ENCODE peak calls at places on chromosomes 16 and 17, in ten cellular contexts. One of them, this sample, is unnamed.

GRCh38 chr16:23074423-23074822 is 74.8 kb downstream of the USP31 start:
- DNase-seq in transverse colon: no peak
- DNase-seq in heart left ventricle: no peak
- DNase-seq in prostate gland: no peak
- DNase-seq in stomach: no peak
- DNase-seq in upper lobe of left lung: no peak
- DNase-seq in H1: no peak
- DNase-seq in ovary: no peak
- DNase-seq in right lobe of liver: no peak
- DNase-seq in Peyer's patch: no peak
- DNase-seq in this sample: no peak

GRCh38 chr17:57902800-57903759 is 52.1 kb downstream of the CUEDC1 start:
- DNase-seq in transverse colon: peak; percentile 80
- DNase-seq in heart left ventricle: peak; percentile 92
- DNase-seq in prostate gland: peak; percentile 91
- DNase-seq in stomach: peak; percentile 95
- DNase-seq in upper lobe of left lung: peak; percentile 72
- DNase-seq in H1: no peak
- DNase-seq in ovary: peak; percentile 44
- DNase-seq in right lobe of liver: peak; percentile 88
- DNase-seq in Peyer's patch: peak; percentile 83
- DNase-seq in this sample: peak; percentile 97

GRCh38 chr16:11402051-11402744 is 56.9 kb downstream of the RMI2 start:
- DNase-seq in transverse colon: no peak
- DNase-seq in heart left ventricle: peak; percentile 66
- DNase-seq in prostate gland: peak; percentile 34
- DNase-seq in stomach: no peak
- DNase-seq in upper lobe of left lung: no peak
- DNase-seq in H1: no peak
- DNase-seq in ovary: no peak
- DNase-seq in right lobe of liver: peak; percentile 59
- DNase-seq in Peyer's patch: no peak
- DNase-seq in this sample: peak; percentile 21

GRCh38 chr17:57636985-57637667 is 108.0 kb downstream of the CCDC182 start:
- DNase-seq in transverse colon: peak; percentile 25
- DNase-seq in heart left ventricle: no peak
- DNase-seq in prostate gland: no peak
- DNase-seq in stomach: no peak
- DNase-seq in upper lobe of left lung: peak; percentile 62
- DNase-seq in H1: no peak
- DNase-seq in ovary: no peak
- DNase-seq in right lobe of liver: no peak
- DNase-seq in Peyer's patch: no peak
- DNase-seq in this sample: no peak

GRCh38 chr16:66286527-66286926 is 80.0 kb upstream of the CDH5 start:
- DNase-seq in transverse colon: no peak
- DNase-seq in heart left ventricle: no peak
- DNase-seq in prostate gland: no peak
- DNase-seq in stomach: no peak
- DNase-seq in upper lobe of left lung: no peak
- DNase-seq in H1: no peak
- DNase-seq in ovary: no peak
- DNase-seq in right lobe of liver: no peak
- DNase-seq in Peyer's patch: peak; percentile 6
- DNase-seq in this sample: no peak

GRCh38 chr16:27639588-27640276 is 89.8 kb downstream of the KATNIP start:
- DNase-seq in transverse colon: no peak
- DNase-seq in heart left ventricle: no peak
- DNase-seq in prostate gland: peak; percentile 33
- DNase-seq in stomach: no peak
- DNase-seq in upper lobe of left lung: no peak
- DNase-seq in H1: no peak
- DNase-seq in ovary: no peak
- DNase-seq in right lobe of liver: no peak
- DNase-seq in Peyer's patch: no peak
- DNase-seq in this sample: peak; percentile 24

GRCh38 chr16:87006789-87007745 is 310.1 kb downstream of the C16orf95 start:
- DNase-seq in transverse colon: no peak
- DNase-seq in heart left ventricle: no peak
- DNase-seq in prostate gland: no peak
- DNase-seq in stomach: no peak
- DNase-seq in upper lobe of left lung: no peak
- DNase-seq in H1: no peak
- DNase-seq in ovary: no peak
- DNase-seq in right lobe of liver: peak; percentile 44
- DNase-seq in Peyer's patch: no peak
- DNase-seq in this sample: no peak

GRCh38 chr16:47234-47633 is 6.2 kb downstream of the POLR3K start:
- DNase-seq in transverse colon: no peak
- DNase-seq in heart left ventricle: peak; percentile 13
- DNase-seq in prostate gland: no peak
- DNase-seq in stomach: no peak
- DNase-seq in upper lobe of left lung: no peak
- DNase-seq in H1: no peak
- DNase-seq in ovary: no peak
- DNase-seq in right lobe of liver: no peak
- DNase-seq in Peyer's patch: no peak
- DNase-seq in this sample: no peak

GRCh38 chr16:4298761-4299522 is 16.9 kb upstream of the GLIS2 start:
- DNase-seq in transverse colon: peak; percentile 88
- DNase-seq in heart left ventricle: peak; percentile 85
- DNase-seq in prostate gland: peak; percentile 69
- DNase-seq in stomach: peak; percentile 83
- DNase-seq in upper lobe of left lung: peak; percentile 90
- DNase-seq in H1: no peak
- DNase-seq in ovary: peak; percentile 71
- DNase-seq in right lobe of liver: no peak
- DNase-seq in Peyer's patch: peak; percentile 92
- DNase-seq in this sample: peak; percentile 61

GRCh38 chr17:74212262-74212912 is 984 bp upstream of the TTYH2 start:
- DNase-seq in transverse colon: peak; percentile 19
- DNase-seq in heart left ventricle: no peak
- DNase-seq in prostate gland: no peak
- DNase-seq in stomach: no peak
- DNase-seq in upper lobe of left lung: no peak
- DNase-seq in H1: no peak
- DNase-seq in ovary: peak; percentile 62
- DNase-seq in right lobe of liver: no peak
- DNase-seq in Peyer's patch: no peak
- DNase-seq in this sample: no peak

GRCh38 chr16:56425439-56425832 is at the start of gene AMFR:
- DNase-seq in transverse colon: peak; percentile 75
- DNase-seq in heart left ventricle: peak; percentile 87
- DNase-seq in prostate gland: peak; percentile 37
- DNase-seq in stomach: peak; percentile 72
- DNase-seq in upper lobe of left lung: peak; percentile 95
- DNase-seq in H1: peak; percentile 31
- DNase-seq in ovary: peak; percentile 74
- DNase-seq in right lobe of liver: peak; percentile 85
- DNase-seq in Peyer's patch: peak; percentile 81
- DNase-seq in this sample: peak; percentile 67
- TF ChIP-seq POLR2A in transverse colon: no peak
- TF ChIP-seq POLR2A in heart left ventricle: no peak
- TF ChIP-seq POLR2A in prostate gland: peak; percentile 11
- TF ChIP-seq POLR2A in stomach: no peak
- TF ChIP-seq POLR2A in upper lobe of left lung: peak; percentile 5
- TF ChIP-seq POLR2A in H1: no peak
- TF ChIP-seq POLR2A in ovary: no peak
- TF ChIP-seq POLR2A in right lobe of liver: peak; percentile 54
- TF ChIP-seq POLR2A in Peyer's patch: no peak
- TF ChIP-seq POLR2A in this sample: no peak

GRCh38 chr16:10169031-10169430 is 13.2 kb downstream of the GRIN2A start:
- DNase-seq in transverse colon: no peak
- DNase-seq in heart left ventricle: no peak
- DNase-seq in prostate gland: no peak
- DNase-seq in stomach: no peak
- DNase-seq in upper lobe of left lung: no peak
- DNase-seq in H1: no peak
- DNase-seq in ovary: no peak
- DNase-seq in right lobe of liver: no peak
- DNase-seq in Peyer's patch: no peak
- DNase-seq in this sample: no peak

GRCh38 chr16:10170016-10170415 is 12.2 kb downstream of the GRIN2A start:
- DNase-seq in transverse colon: no peak
- DNase-seq in heart left ventricle: no peak
- DNase-seq in prostate gland: no peak
- DNase-seq in stomach: no peak
- DNase-seq in upper lobe of left lung: no peak
- DNase-seq in H1: no peak
- DNase-seq in ovary: no peak
- DNase-seq in right lobe of liver: no peak
- DNase-seq in Peyer's patch: no peak
- DNase-seq in this sample: no peak

GRCh38 chr16:10172848-10173655 is 9.2 kb downstream of the GRIN2A start:
- DNase-seq in transverse colon: no peak
- DNase-seq in heart left ventricle: no peak
- DNase-seq in prostate gland: no peak
- DNase-seq in stomach: no peak
- DNase-seq in upper lobe of left lung: no peak
- DNase-seq in H1: no peak
- DNase-seq in ovary: no peak
- DNase-seq in right lobe of liver: no peak
- DNase-seq in Peyer's patch: no peak
- DNase-seq in this sample: no peak

GRCh38 chr16:10168258-10168657 is 14.0 kb downstream of the GRIN2A start:
- DNase-seq in transverse colon: no peak
- DNase-seq in heart left ventricle: no peak
- DNase-seq in prostate gland: no peak
- DNase-seq in stomach: no peak
- DNase-seq in upper lobe of left lung: no peak
- DNase-seq in H1: no peak
- DNase-seq in ovary: no peak
- DNase-seq in right lobe of liver: no peak
- DNase-seq in Peyer's patch: no peak
- DNase-seq in this sample: no peak

DNA sequence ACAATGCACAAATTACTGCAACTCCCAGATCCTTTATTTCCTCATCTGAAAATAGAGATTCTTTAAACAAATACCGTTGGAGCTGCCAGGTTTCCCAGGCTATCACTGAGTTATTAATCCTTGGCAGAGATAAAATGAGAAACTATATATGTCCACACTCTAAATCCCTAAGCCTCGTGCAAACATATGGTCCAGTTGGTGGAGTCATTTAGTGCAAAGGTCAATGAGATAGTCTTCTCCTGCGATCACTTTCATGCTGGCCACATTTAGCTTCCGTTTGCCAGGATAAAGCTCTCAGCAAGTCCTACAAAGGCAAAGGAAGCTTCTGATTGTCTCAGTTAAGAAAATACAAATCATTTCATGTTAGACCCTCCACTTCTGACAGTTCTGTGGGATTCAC is 11.0 kb downstream of the GRIN2A start:
- DNase-seq in transverse colon: no peak
- DNase-seq in heart left ventricle: no peak
- DNase-seq in prostate gland: no peak
- DNase-seq in stomach: no peak
- DNase-seq in upper lobe of left lung: no peak
- DNase-seq in H1: no peak
- DNase-seq in ovary: no peak
- DNase-seq in right lobe of liver: no peak
- DNase-seq in Peyer's patch: no peak
- DNase-seq in this sample: no peak
- H3K27ac ChIP-seq in transverse colon: no peak overlapping the region
- H3K27ac ChIP-seq in heart left ventricle: no peak overlapping the region
- H3K27ac ChIP-seq in prostate gland: no peak overlapping the region
- H3K27ac ChIP-seq in stomach: no peak overlapping the region
- H3K27ac ChIP-seq in upper lobe of left lung: no peak overlapping the region
- H3K27ac ChIP-seq in H1: no peak overlapping the region
- H3K27ac ChIP-seq in ovary: no peak overlapping the region
- H3K27ac ChIP-seq in right lobe of liver: no peak overlapping the region
- H3K27ac ChIP-seq in Peyer's patch: no peak overlapping the region
- H3K27ac ChIP-seq in this sample: no peak overlapping the region

DNA sequence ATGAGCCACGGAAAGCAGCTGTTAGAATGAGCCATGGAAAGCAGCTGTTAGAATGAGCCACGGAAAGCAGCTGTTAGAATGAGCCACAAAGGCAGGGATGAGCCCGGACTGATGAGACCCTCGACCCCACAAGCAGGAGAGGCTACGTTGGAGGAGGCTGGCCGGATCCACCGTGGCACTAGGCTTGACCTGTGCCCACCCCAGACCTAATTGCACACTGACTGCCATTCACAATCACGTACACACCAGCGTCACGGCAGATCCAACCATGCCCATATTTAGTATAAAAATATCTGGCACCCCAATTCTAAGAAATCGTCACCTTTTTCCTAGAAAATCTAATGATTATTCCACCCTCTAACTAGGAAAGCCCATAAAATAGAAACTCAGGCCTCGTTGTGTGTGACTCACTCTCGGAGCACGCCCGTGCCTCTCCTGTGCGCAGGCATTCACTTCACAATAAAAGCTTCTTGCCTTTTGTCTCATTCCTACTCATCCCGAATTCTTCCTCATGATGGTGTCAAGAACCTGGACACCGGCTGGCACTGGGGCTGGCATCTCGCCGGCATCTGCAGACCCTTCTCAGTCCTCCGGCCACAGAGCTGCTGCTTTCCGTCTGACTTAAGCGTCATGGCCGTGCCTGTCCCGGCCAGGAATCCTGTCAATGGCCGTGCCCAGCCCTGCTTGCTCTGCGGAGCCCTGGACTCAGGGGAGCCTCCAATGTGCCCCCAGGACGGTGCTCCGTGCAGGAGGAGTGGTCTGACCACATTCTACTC is 5.5 kb upstream of the SECTM1 start:
- DNase-seq in transverse colon: peak; percentile 72
- DNase-seq in heart left ventricle: no peak
- DNase-seq in prostate gland: peak; percentile 75
- DNase-seq in stomach: peak; percentile 55
- DNase-seq in upper lobe of left lung: peak; percentile 65
- DNase-seq in H1: no peak
- DNase-seq in ovary: peak; percentile 63
- DNase-seq in right lobe of liver: no peak
- DNase-seq in Peyer's patch: peak; percentile 76
- DNase-seq in this sample: peak; percentile 38
- TF ChIP-seq POLR2A in transverse colon: peak; percentile 19
- TF ChIP-seq POLR2A in heart left ventricle: no peak
- TF ChIP-seq POLR2A in prostate gland: no peak
- TF ChIP-seq POLR2A in stomach: no peak
- TF ChIP-seq POLR2A in upper lobe of left lung: no peak
- TF ChIP-seq POLR2A in H1: no peak
- TF ChIP-seq POLR2A in ovary: no peak
- TF ChIP-seq POLR2A in right lobe of liver: no peak
- TF ChIP-seq POLR2A in Peyer's patch: no peak
- TF ChIP-seq POLR2A in this sample: peak; percentile 19

DNA sequence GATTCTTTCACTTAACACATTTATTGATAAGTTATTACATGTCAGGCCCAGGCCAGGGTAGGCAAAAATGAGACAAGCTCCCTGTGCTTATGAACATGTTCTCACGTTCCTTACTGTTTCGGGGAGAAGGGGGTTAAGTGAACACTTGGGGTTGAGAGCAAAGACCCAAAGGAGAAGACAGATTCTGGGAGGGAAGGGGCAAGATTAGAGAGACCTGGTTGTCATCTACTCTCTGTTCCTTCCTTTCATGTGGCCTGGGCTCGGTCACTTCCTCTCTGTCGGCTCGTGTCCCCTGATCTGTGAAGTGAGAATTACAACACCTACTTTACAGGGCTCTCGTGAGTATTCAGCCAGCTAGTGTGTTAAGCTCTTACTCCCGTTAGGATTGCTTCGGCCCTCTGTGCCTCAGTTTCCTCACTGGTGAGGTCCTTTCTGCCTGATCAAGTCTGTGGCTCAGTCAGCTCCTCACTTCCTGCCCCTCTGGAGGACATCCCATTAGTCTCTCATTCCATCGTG is 38.8 kb downstream of the PLCG2 start:
- DNase-seq in transverse colon: peak; percentile 47
- DNase-seq in heart left ventricle: no peak
- DNase-seq in prostate gland: no peak
- DNase-seq in stomach: peak; percentile 34
- DNase-seq in upper lobe of left lung: no peak
- DNase-seq in H1: no peak
- DNase-seq in ovary: no peak
- DNase-seq in right lobe of liver: no peak
- DNase-seq in Peyer's patch: no peak
- DNase-seq in this sample: no peak
- H3K27ac ChIP-seq in transverse colon: peak overlapping the region; percentile 44
- H3K27ac ChIP-seq in heart left ventricle: no peak overlapping the region
- H3K27ac ChIP-seq in prostate gland: no peak overlapping the region
- H3K27ac ChIP-seq in stomach: no peak overlapping the region
- H3K27ac ChIP-seq in upper lobe of left lung: peak overlapping the region; percentile 30
- H3K27ac ChIP-seq in H1: no peak overlapping the region
- H3K27ac ChIP-seq in ovary: no peak overlapping the region
- H3K27ac ChIP-seq in right lobe of liver: no peak overlapping the region
- H3K27ac ChIP-seq in Peyer's patch: peak overlapping the region; percentile 41
- H3K27ac ChIP-seq in this sample: no peak overlapping the region